ENCODE peak calls at places on chromosomes 5 and 9, in seven cellular contexts. R is DND-41, N is GM23248, L is OCI-LY7, U is HepG2, G is fibroblast of lung, E is astrocyte. M is an unnamed sample.

GRCh38 chr5:107652839-107653607 is 17.7 kb downstream of the EFNA5 start:
- DNase-seq in R (no peak), N (no peak), L (no peak), U (no peak), G (peak; percentile 33), E (no peak), M (no peak)

GRCh38 chr9:111860443-111860842 is 36.2 kb upstream of the UGCG start:
- DNase-seq in R (no peak), N (no peak), L (no peak), U (no peak), G (no peak), E (no peak), M (no peak)

GRCh38 chr9:113508111-113508749 is 44.7 kb downstream of the RGS3 start:
- DNase-seq in R (no peak), N (no peak), L (no peak), U (peak; percentile 72), G (no peak), E (no peak), M (no peak)

GRCh38 chr5:122153230-122153629 is 23.9 kb downstream of the ZNF474 start:
- DNase-seq in R (no peak), N (peak; percentile 90), L (no peak), U (no peak), G (peak; percentile 95), E (peak; percentile 95), M (peak; percentile 58)

GRCh38 chr9:109894444-109894843 is 114.4 kb downstream of the PALM2AKAP2 start:
- DNase-seq in R (no peak), N (no peak), L (no peak), U (no peak), G (no peak), E (no peak), M (no peak)

GRCh38 chr5:115594343-115595047 is 7.8 kb downstream of the TICAM2 start:
- DNase-seq in R (no peak), N (peak; percentile 37), L (no peak), U (no peak), G (peak; percentile 40), E (no peak), M (no peak)

GRCh38 chr9:105510024-105510423 is 47.9 kb upstream of the FKTN start:
- DNase-seq in R (no peak), N (peak; percentile 80), L (no peak), U (no peak), G (peak; percentile 96), E (peak; percentile 95), M (peak; percentile 81)

GRCh38 chr9:77291714-77292113 is 114.4 kb downstream of the VPS13A start:
- DNase-seq in R (no peak), N (peak; percentile 49), L (peak; percentile 2), U (peak; percentile 9), G (peak; percentile 16), E (no peak), M (peak; percentile 57)

GRCh38 chr5:15852949-15853348 is 326.6 kb downstream of the MARCHF11 start:
- DNase-seq in R (no peak), N (no peak), L (no peak), U (no peak), G (no peak), E (no peak), M (no peak)

GRCh38 chr9:93810028-93810971 is 144.9 kb downstream of the BARX1 start:
- DNase-seq in R (no peak), N (no peak), L (no peak), U (no peak), G (no peak), E (no peak), M (no peak)

GRCh38 chr5:116032094-116032517 is at the start of gene ARL14EPL:
- DNase-seq in R (no peak), N (peak; percentile 89), L (no peak), U (peak; percentile 47), G (peak; percentile 91), E (peak; percentile 88), M (peak; percentile 71)

GRCh38 chr9:127204771-127205470 is 59.7 kb upstream of the GARNL3 start:
- DNase-seq in R (peak; percentile 9), N (peak; percentile 76), L (peak; percentile 35), U (peak; percentile 31), G (no peak), E (no peak), M (no peak)

GRCh38 chr5:40481226-40481625 is 198.5 kb upstream of the PTGER4 start:
- DNase-seq in R (no peak), N (no peak), L (no peak), U (no peak), G (peak; percentile 15), E (peak; percentile 7), M (peak; percentile 73)

GRCh38 chr9:70802206-70802605 is 319.2 kb downstream of the TRPM3 start:
- DNase-seq in R (no peak), N (peak; percentile 24), L (no peak), U (no peak), G (peak; percentile 51), E (peak; percentile 44), M (no peak)

GRCh38 chr5:1409386-1410110 is 35.7 kb downstream of the SLC6A3 start:
- DNase-seq in R (peak; percentile 71), N (peak; percentile 52), L (peak; percentile 18), U (no peak), G (peak; percentile 3), E (peak; percentile 7), M (peak; percentile 6)

GRCh38 chr5:140869555-140869886 is 764 bp downstream of the PCDHA11 start:
- DNase-seq in R (no peak), N (no peak), L (peak; percentile 4), U (no peak), G (no peak), E (no peak), M (no peak)

GRCh38 chr9:125272697-125273096 is 11.1 kb downstream of the GAPVD1 start:
- DNase-seq in R (no peak), N (no peak), L (no peak), U (peak; percentile 90), G (no peak), E (no peak), M (peak; percentile 22)

GRCh38 chr5:2207966-2208544 is 325.3 kb upstream of the IRX4 start:
- DNase-seq in R (no peak), N (no peak), L (no peak), U (peak; percentile 18), G (peak; percentile 4), E (no peak), M (peak; percentile 8)

DNA sequence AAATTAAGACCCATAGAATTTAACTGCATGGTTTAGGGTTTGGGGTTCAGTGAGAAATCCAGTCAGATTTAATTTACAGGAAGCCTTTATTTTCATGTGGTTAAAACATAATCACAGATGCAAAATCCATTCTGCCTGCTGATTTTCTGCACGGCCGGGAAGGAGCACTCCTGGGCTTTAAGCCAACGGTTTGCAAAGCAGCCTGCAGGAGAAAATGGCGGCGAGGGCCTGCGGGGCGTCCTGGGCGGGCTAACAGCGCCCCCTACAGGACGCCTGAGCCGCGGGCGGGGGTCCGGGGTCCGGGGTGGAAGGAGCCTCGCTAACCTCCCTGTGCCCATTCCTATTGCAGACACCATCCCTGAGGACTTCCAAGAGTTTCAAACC is 47.6 kb downstream of the THBS4 start:
- DNase-seq in R (no peak), N (peak; percentile 94), L (peak; percentile 33), U (no peak), G (peak; percentile 71), E (peak; percentile 56), M (peak; percentile 29)
- H2AFZ ChIP-seq in R (no peak overlapping the region), N (peak overlapping the region; percentile 87), L (no peak overlapping the region), U (no peak overlapping the region), G (peak overlapping the region; percentile 2), E (peak overlapping the region; percentile 59), M (peak overlapping the region; percentile 57)

GRCh38 chr5:43635374-43635773 is 32.4 kb downstream of the NNT start:
- DNase-seq in R (no peak), N (peak; percentile 22), L (no peak), U (no peak), G (peak; percentile 45), E (peak; percentile 30), M (peak; percentile 3)

GRCh38 chr5:43627028-43627427 is 24.0 kb downstream of the NNT start:
- DNase-seq in R (peak; percentile 35), N (peak; percentile 73), L (peak; percentile 31), U (peak; percentile 70), G (peak; percentile 40), E (no peak), M (peak; percentile 50)

GRCh38 chr5:43636076-43636475 is 33.1 kb downstream of the NNT start:
- DNase-seq in R (no peak), N (peak; percentile 7), L (no peak), U (no peak), G (no peak), E (no peak), M (no peak)

GRCh38 chr5:43634621-43635020 is 31.6 kb downstream of the NNT start:
- DNase-seq in R (no peak), N (no peak), L (no peak), U (no peak), G (no peak), E (no peak), M (no peak)

GRCh38 chr5:43631182-43631910 is 28.4 kb downstream of the NNT start:
- DNase-seq in R (peak; percentile 44), N (peak; percentile 91), L (peak; percentile 78), U (peak; percentile 71), G (peak; percentile 73), E (peak; percentile 65), M (peak; percentile 59)
- H2AFZ ChIP-seq in R (no peak overlapping the region), N (no peak overlapping the region), L (no peak overlapping the region), U (no peak overlapping the region), G (no peak overlapping the region), E (peak overlapping the region; percentile 6), M (no peak overlapping the region)

GRCh38 chr5:54626407-54626806 is 108.8 kb downstream of the SNX18 start:
- DNase-seq in R (no peak), N (no peak), L (no peak), U (no peak), G (no peak), E (no peak), M (no peak)
- H2AFZ ChIP-seq in R (no peak overlapping the region), N (no peak overlapping the region), L (no peak overlapping the region), U (no peak overlapping the region), G (no peak overlapping the region), E (no peak overlapping the region), M (no peak overlapping the region)

GRCh38 chr9:137034709-137035506 is 3.0 kb upstream of the FUT7 start:
- DNase-seq in R (peak; percentile 82), N (peak; percentile 87), L (peak; percentile 90), U (peak; percentile 71), G (peak; percentile 69), E (peak; percentile 47), M (peak; percentile 68)
- H2AFZ ChIP-seq in R (peak overlapping the region; percentile 34), N (no peak overlapping the region), L (no peak overlapping the region), U (no peak overlapping the region), G (no peak overlapping the region), E (no peak overlapping the region), M (no peak overlapping the region)

DNA sequence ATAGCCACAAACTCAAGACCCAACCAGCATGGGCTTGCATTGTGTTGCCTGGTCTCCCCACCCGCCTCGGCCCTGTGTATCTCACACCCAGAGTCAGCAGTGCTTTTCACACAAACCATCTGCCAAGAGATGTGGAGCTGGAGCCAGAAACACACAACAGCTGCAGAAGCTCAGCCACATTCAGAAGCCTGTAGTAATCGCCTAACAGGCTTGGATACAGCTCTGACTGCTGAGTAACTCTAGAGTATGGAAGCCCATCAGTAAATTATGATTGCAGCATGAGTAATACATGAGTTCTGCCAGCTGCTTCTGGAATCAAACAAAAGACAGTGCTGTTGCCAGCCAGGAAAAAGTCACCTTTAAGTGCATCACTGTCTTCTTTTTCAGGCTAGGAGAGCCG is 16.0 kb downstream of the TEK start:
- DNase-seq in R (no peak), N (peak; percentile 97), L (no peak), U (no peak), G (peak; percentile 99), E (peak; percentile 99), M (peak; percentile 96)
- H2AFZ ChIP-seq in R (no peak overlapping the region), N (no peak overlapping the region), L (no peak overlapping the region), U (no peak overlapping the region), G (no peak overlapping the region), E (no peak overlapping the region), M (no peak overlapping the region)